ENCODE peak calls at places on chromosomes 16 and 17, in ten cellular contexts. One of them, this sample, is unnamed.
A peak's percentile ranks its signal among the peaks of the same experiment; 100 is the strongest.

GRCh38 chr17:21530311-21530710 is 154.2 kb downstream of the KCNJ12 start:
- DNase-seq in heart left ventricle: no peak
- DNase-seq in endothelial cell: no peak
- DNase-seq in lower leg skin: no peak
- DNase-seq in B cell: no peak
- DNase-seq in A549: no peak
- DNase-seq in ovary: no peak
- DNase-seq in cardiac muscle cell: no peak
- DNase-seq in AG09309: no peak
- DNase-seq in H9: no peak
- DNase-seq in this sample: no peak

GRCh38 chr16:25838724-25839186 is 147.0 kb downstream of the HS3ST4 start:
- DNase-seq in heart left ventricle: no peak
- DNase-seq in endothelial cell: peak; percentile 8
- DNase-seq in lower leg skin: no peak
- DNase-seq in B cell: peak; percentile 52
- DNase-seq in A549: peak; percentile 48
- DNase-seq in ovary: no peak
- DNase-seq in cardiac muscle cell: peak; percentile 69
- DNase-seq in AG09309: peak; percentile 11
- DNase-seq in H9: peak; percentile 60
- DNase-seq in this sample: peak; percentile 24

GRCh38 chr16:1159973-1160772 is 7.3 kb downstream of the CACNA1H start:
- DNase-seq in heart left ventricle: no peak
- DNase-seq in endothelial cell: no peak
- DNase-seq in lower leg skin: no peak
- DNase-seq in B cell: no peak
- DNase-seq in A549: no peak
- DNase-seq in ovary: peak; percentile 90
- DNase-seq in cardiac muscle cell: peak; percentile 87
- DNase-seq in AG09309: no peak
- DNase-seq in H9: no peak
- DNase-seq in this sample: no peak

GRCh38 chr16:87335968-87336849 is 19.0 kb upstream of the C16orf95 start:
- DNase-seq in heart left ventricle: peak; percentile 57
- DNase-seq in endothelial cell: no peak
- DNase-seq in lower leg skin: no peak
- DNase-seq in B cell: no peak
- DNase-seq in A549: no peak
- DNase-seq in ovary: no peak
- DNase-seq in cardiac muscle cell: no peak
- DNase-seq in AG09309: no peak
- DNase-seq in H9: no peak
- DNase-seq in this sample: no peak

GRCh38 chr16:79213214-79213613 is 387.3 kb downstream of the MAF start:
- DNase-seq in heart left ventricle: no peak
- DNase-seq in endothelial cell: no peak
- DNase-seq in lower leg skin: peak; percentile 77
- DNase-seq in B cell: no peak
- DNase-seq in A549: no peak
- DNase-seq in ovary: no peak
- DNase-seq in cardiac muscle cell: no peak
- DNase-seq in AG09309: no peak
- DNase-seq in H9: no peak
- DNase-seq in this sample: no peak

GRCh38 chr16:73043828-73044493 is 4.0 kb downstream of the ZFHX3 start:
- DNase-seq in heart left ventricle: no peak
- DNase-seq in endothelial cell: no peak
- DNase-seq in lower leg skin: no peak
- DNase-seq in B cell: no peak
- DNase-seq in A549: no peak
- DNase-seq in ovary: no peak
- DNase-seq in cardiac muscle cell: no peak
- DNase-seq in AG09309: no peak
- DNase-seq in H9: no peak
- DNase-seq in this sample: no peak

GRCh38 chr16:80150978-80151705 is 389.7 kb upstream of the DYNLRB2 start:
- DNase-seq in heart left ventricle: no peak
- DNase-seq in endothelial cell: no peak
- DNase-seq in lower leg skin: no peak
- DNase-seq in B cell: no peak
- DNase-seq in A549: no peak
- DNase-seq in ovary: no peak
- DNase-seq in cardiac muscle cell: no peak
- DNase-seq in AG09309: peak; percentile 73
- DNase-seq in H9: no peak
- DNase-seq in this sample: no peak

GRCh38 chr16:79843631-79844043 is 243.1 kb upstream of the MAF start:
- DNase-seq in heart left ventricle: no peak
- DNase-seq in endothelial cell: no peak
- DNase-seq in lower leg skin: no peak
- DNase-seq in B cell: no peak
- DNase-seq in A549: no peak
- DNase-seq in ovary: no peak
- DNase-seq in cardiac muscle cell: no peak
- DNase-seq in AG09309: no peak
- DNase-seq in H9: no peak
- DNase-seq in this sample: no peak

GRCh38 chr16:87824016-87824990 is 45.0 kb downstream of the SLC7A5 start:
- DNase-seq in heart left ventricle: no peak
- DNase-seq in endothelial cell: no peak
- DNase-seq in lower leg skin: no peak
- DNase-seq in B cell: no peak
- DNase-seq in A549: peak; percentile 63
- DNase-seq in ovary: no peak
- DNase-seq in cardiac muscle cell: no peak
- DNase-seq in AG09309: no peak
- DNase-seq in H9: no peak
- DNase-seq in this sample: no peak

GRCh38 chr16:9645911-9646310 is 536.3 kb downstream of the GRIN2A start:
- DNase-seq in heart left ventricle: no peak
- DNase-seq in endothelial cell: no peak
- DNase-seq in lower leg skin: no peak
- DNase-seq in B cell: no peak
- DNase-seq in A549: no peak
- DNase-seq in ovary: no peak
- DNase-seq in cardiac muscle cell: no peak
- DNase-seq in AG09309: no peak
- DNase-seq in H9: no peak
- DNase-seq in this sample: no peak

GRCh38 chr16:21603920-21604319 is 4.5 kb downstream of the METTL9 start:
- DNase-seq in heart left ventricle: no peak
- DNase-seq in endothelial cell: no peak
- DNase-seq in lower leg skin: no peak
- DNase-seq in B cell: no peak
- DNase-seq in A549: no peak
- DNase-seq in ovary: no peak
- DNase-seq in cardiac muscle cell: peak; percentile 36
- DNase-seq in AG09309: no peak
- DNase-seq in H9: no peak
- DNase-seq in this sample: no peak

GRCh38 chr16:23597003-23597756 is 1.1 kb upstream of the NDUFAB1 start:
- DNase-seq in heart left ventricle: no peak
- DNase-seq in endothelial cell: peak; percentile 31
- DNase-seq in lower leg skin: no peak
- DNase-seq in B cell: peak; percentile 44
- DNase-seq in A549: peak; percentile 67
- DNase-seq in ovary: peak; percentile 23
- DNase-seq in cardiac muscle cell: peak; percentile 16
- DNase-seq in AG09309: no peak
- DNase-seq in H9: peak; percentile 79
- DNase-seq in this sample: no peak
- TF ChIP-seq CTCF in heart left ventricle: no peak
- TF ChIP-seq CTCF in endothelial cell: no peak
- TF ChIP-seq CTCF in lower leg skin: peak; percentile 22
- TF ChIP-seq CTCF in B cell: no peak
- TF ChIP-seq CTCF in A549: peak; percentile 14
- TF ChIP-seq CTCF in ovary: no peak
- TF ChIP-seq CTCF in cardiac muscle cell: no peak
- TF ChIP-seq CTCF in AG09309: no peak
- TF ChIP-seq CTCF in H9: peak; percentile 61
- TF ChIP-seq CTCF in this sample: no peak

DNA sequence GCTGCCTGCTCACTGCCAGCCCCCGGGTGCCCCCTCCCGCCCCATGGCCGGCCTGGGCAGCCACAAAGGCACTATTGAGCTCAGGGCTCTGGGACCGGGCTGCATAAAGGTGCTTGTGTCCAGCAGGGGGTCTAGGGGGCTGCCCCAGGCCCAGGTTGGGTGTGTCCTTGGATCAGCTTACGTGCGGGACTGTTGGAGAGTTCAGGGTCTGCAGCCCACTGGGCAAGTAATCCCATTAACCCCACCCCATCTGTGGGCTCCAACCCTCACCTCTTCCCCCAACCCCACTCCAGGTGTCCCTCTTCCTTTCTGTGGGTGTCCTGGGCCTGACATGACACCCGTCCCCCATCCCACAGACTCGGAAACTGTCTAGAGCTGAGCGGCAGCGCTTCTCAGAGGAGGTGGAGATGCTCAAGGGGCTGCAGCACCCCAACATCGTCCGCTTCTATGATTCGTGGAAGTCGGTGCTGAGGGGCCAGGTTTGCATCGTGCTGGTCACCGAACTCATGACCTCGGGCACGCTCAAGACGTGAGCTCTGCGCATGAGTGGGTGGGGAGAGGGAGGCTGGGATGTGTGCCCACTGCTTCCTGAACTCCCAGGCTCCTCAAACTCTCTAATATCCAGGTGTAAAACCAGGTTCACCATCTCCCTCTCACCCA is 2.1 kb downstream of the WNK4 start:
- DNase-seq in heart left ventricle: no peak
- DNase-seq in endothelial cell: no peak
- DNase-seq in lower leg skin: no peak
- DNase-seq in B cell: no peak
- DNase-seq in A549: no peak
- DNase-seq in ovary: no peak
- DNase-seq in cardiac muscle cell: no peak
- DNase-seq in AG09309: no peak
- DNase-seq in H9: peak; percentile 41
- DNase-seq in this sample: no peak
- TF ChIP-seq CTCF in heart left ventricle: no peak
- TF ChIP-seq CTCF in endothelial cell: no peak
- TF ChIP-seq CTCF in lower leg skin: no peak
- TF ChIP-seq CTCF in B cell: no peak
- TF ChIP-seq CTCF in A549: no peak
- TF ChIP-seq CTCF in ovary: no peak
- TF ChIP-seq CTCF in cardiac muscle cell: no peak
- TF ChIP-seq CTCF in AG09309: no peak
- TF ChIP-seq CTCF in H9: no peak
- TF ChIP-seq CTCF in this sample: no peak

GRCh38 chr16:88903267-88903666 is 36.8 kb upstream of the PABPN1L start:
- DNase-seq in heart left ventricle: no peak
- DNase-seq in endothelial cell: no peak
- DNase-seq in lower leg skin: no peak
- DNase-seq in B cell: no peak
- DNase-seq in A549: no peak
- DNase-seq in ovary: no peak
- DNase-seq in cardiac muscle cell: no peak
- DNase-seq in AG09309: no peak
- DNase-seq in H9: no peak
- DNase-seq in this sample: no peak
- TF ChIP-seq CTCF in heart left ventricle: no peak
- TF ChIP-seq CTCF in endothelial cell: no peak
- TF ChIP-seq CTCF in lower leg skin: no peak
- TF ChIP-seq CTCF in B cell: no peak
- TF ChIP-seq CTCF in A549: no peak
- TF ChIP-seq CTCF in ovary: no peak
- TF ChIP-seq CTCF in cardiac muscle cell: no peak
- TF ChIP-seq CTCF in AG09309: no peak
- TF ChIP-seq CTCF in H9: no peak
- TF ChIP-seq CTCF in this sample: no peak

GRCh38 chr17:10628756-10629155 is 28.4 kb downstream of the MYH3 start:
- DNase-seq in heart left ventricle: no peak
- DNase-seq in endothelial cell: peak; percentile 47
- DNase-seq in lower leg skin: no peak
- DNase-seq in B cell: no peak
- DNase-seq in A549: peak; percentile 28
- DNase-seq in ovary: no peak
- DNase-seq in cardiac muscle cell: no peak
- DNase-seq in AG09309: no peak
- DNase-seq in H9: peak; percentile 76
- DNase-seq in this sample: no peak
- TF ChIP-seq CTCF in heart left ventricle: peak; percentile 9
- TF ChIP-seq CTCF in endothelial cell: peak; percentile 82
- TF ChIP-seq CTCF in lower leg skin: no peak
- TF ChIP-seq CTCF in B cell: peak; percentile 22
- TF ChIP-seq CTCF in A549: peak; percentile 25
- TF ChIP-seq CTCF in ovary: no peak
- TF ChIP-seq CTCF in cardiac muscle cell: peak; percentile 32
- TF ChIP-seq CTCF in AG09309: peak; percentile 42
- TF ChIP-seq CTCF in H9: peak; percentile 85
- TF ChIP-seq CTCF in this sample: peak; percentile 48

GRCh38 chr17:79838541-79839274 is 532 bp downstream of the CBX4 start:
- DNase-seq in heart left ventricle: peak; percentile 79
- DNase-seq in endothelial cell: peak; percentile 57
- DNase-seq in lower leg skin: no peak
- DNase-seq in B cell: peak; percentile 70
- DNase-seq in A549: peak; percentile 70
- DNase-seq in ovary: peak; percentile 69
- DNase-seq in cardiac muscle cell: peak; percentile 82
- DNase-seq in AG09309: no peak
- DNase-seq in H9: peak; percentile 87
- DNase-seq in this sample: peak; percentile 39

GRCh38 chr17:79839363-79840203 is at the start of gene CBX4:
- DNase-seq in heart left ventricle: peak; percentile 98
- DNase-seq in endothelial cell: peak; percentile 86
- DNase-seq in lower leg skin: peak; percentile 99
- DNase-seq in B cell: peak; percentile 96
- DNase-seq in A549: peak; percentile 97
- DNase-seq in ovary: peak; percentile 96
- DNase-seq in cardiac muscle cell: peak; percentile 96
- DNase-seq in AG09309: peak; percentile 61
- DNase-seq in H9: peak; percentile 97
- DNase-seq in this sample: peak; percentile 83

GRCh38 chr17:79840989-79841286 is 1.7 kb upstream of the CBX4 start:
- DNase-seq in heart left ventricle: no peak
- DNase-seq in endothelial cell: no peak
- DNase-seq in lower leg skin: no peak
- DNase-seq in B cell: no peak
- DNase-seq in A549: no peak
- DNase-seq in ovary: no peak
- DNase-seq in cardiac muscle cell: no peak
- DNase-seq in AG09309: no peak
- DNase-seq in H9: no peak
- DNase-seq in this sample: no peak

GRCh38 chr17:79841369-79842135 is 2.3 kb upstream of the CBX4 start:
- DNase-seq in heart left ventricle: no peak
- DNase-seq in endothelial cell: no peak
- DNase-seq in lower leg skin: no peak
- DNase-seq in B cell: peak; percentile 53
- DNase-seq in A549: no peak
- DNase-seq in ovary: peak; percentile 54
- DNase-seq in cardiac muscle cell: no peak
- DNase-seq in AG09309: no peak
- DNase-seq in H9: peak; percentile 77
- DNase-seq in this sample: no peak

GRCh38 chr17:79840204-79840988 is 1.2 kb upstream of the CBX4 start:
- DNase-seq in heart left ventricle: peak; percentile 85
- DNase-seq in endothelial cell: peak; percentile 56
- DNase-seq in lower leg skin: peak; percentile 96
- DNase-seq in B cell: peak; percentile 61
- DNase-seq in A549: peak; percentile 54
- DNase-seq in ovary: peak; percentile 79
- DNase-seq in cardiac muscle cell: peak; percentile 44
- DNase-seq in AG09309: no peak
- DNase-seq in H9: peak; percentile 74
- DNase-seq in this sample: no peak
- TF ChIP-seq CTCF in heart left ventricle: peak; percentile 16
- TF ChIP-seq CTCF in endothelial cell: no peak
- TF ChIP-seq CTCF in lower leg skin: no peak
- TF ChIP-seq CTCF in B cell: no peak
- TF ChIP-seq CTCF in A549: peak; percentile 12
- TF ChIP-seq CTCF in ovary: no peak
- TF ChIP-seq CTCF in cardiac muscle cell: no peak
- TF ChIP-seq CTCF in AG09309: peak; percentile 21
- TF ChIP-seq CTCF in H9: peak; percentile 47
- TF ChIP-seq CTCF in this sample: no peak

GRCh38 chr16:15482068-15482747 is 47.8 kb downstream of the BMERB1 start:
- DNase-seq in heart left ventricle: no peak
- DNase-seq in endothelial cell: peak; percentile 6
- DNase-seq in lower leg skin: peak; percentile 87
- DNase-seq in B cell: no peak
- DNase-seq in A549: peak; percentile 99
- DNase-seq in ovary: peak; percentile 52
- DNase-seq in cardiac muscle cell: no peak
- DNase-seq in AG09309: peak; percentile 83
- DNase-seq in H9: peak; percentile 90
- DNase-seq in this sample: no peak
- TF ChIP-seq CTCF in heart left ventricle: no peak
- TF ChIP-seq CTCF in endothelial cell: no peak
- TF ChIP-seq CTCF in lower leg skin: no peak
- TF ChIP-seq CTCF in B cell: no peak
- TF ChIP-seq CTCF in A549: no peak
- TF ChIP-seq CTCF in ovary: no peak
- TF ChIP-seq CTCF in cardiac muscle cell: peak; percentile 18
- TF ChIP-seq CTCF in AG09309: peak; percentile 35
- TF ChIP-seq CTCF in H9: peak; percentile 14
- TF ChIP-seq CTCF in this sample: no peak

This sample was measured in progenitor cell of endocrine pancreas.